ENCODE peak calls at places on chromosomes 2 and 18, in seven cellular contexts. R is dorsolateral prefrontal cortex; O is mesendoderm; C is heart left ventricle; Z is naive thymus-derived CD4-positive, alpha-beta T cell; H is NT2/D1; Q is heart right ventricle. L is an unnamed sample.
A peak's percentile ranks its signal among the peaks of the same experiment; 100 is the strongest.

GRCh38 chr2:150586858-150587257 is 99.4 kb upstream of the RND3 start:
- DNase-seq in R (no peak), O (no peak), C (no peak), Z (no peak), H (no peak), Q (no peak), L (no peak)

GRCh38 chr2:8571286-8571791 is 110.5 kb upstream of the ID2 start:
- DNase-seq in R (no peak), O (no peak), C (no peak), Z (no peak), H (no peak), Q (no peak), L (no peak)

GRCh38 chr2:6069354-6069753 is 377.2 kb downstream of the SOX11 start:
- DNase-seq in R (no peak), O (peak; percentile 80), C (no peak), Z (no peak), H (peak; percentile 58), Q (no peak), L (no peak)

GRCh38 chr2:232431705-232432590 is 24.0 kb upstream of the ALPI start:
- DNase-seq in R (no peak), O (no peak), C (peak; percentile 46), Z (no peak), H (no peak), Q (no peak), L (no peak)

GRCh38 chr18:65753520-65753919 is 2.7 kb downstream of the CDH7 start:
- DNase-seq in R (peak; percentile 45), O (peak; percentile 85), C (no peak), Z (no peak), H (peak; percentile 38), Q (no peak), L (no peak)

GRCh38 chr2:241878007-241878970 is 8.8 kb downstream of the RTP5 start:
- DNase-seq in R (peak; percentile 84), O (peak; percentile 83), C (peak; percentile 86), Z (peak; percentile 61), H (peak; percentile 57), Q (peak; percentile 82), L (peak; percentile 66)

GRCh38 chr2:113248997-113249770 is 29.5 kb downstream of the PAX8 start:
- DNase-seq in R (peak; percentile 77), O (peak; percentile 80), C (peak; percentile 86), Z (peak; percentile 62), H (peak; percentile 72), Q (peak; percentile 79), L (peak; percentile 82)

GRCh38 chr2:56191617-56192016 is 7.8 kb downstream of the CCDC85A start:
- DNase-seq in R (peak; percentile 53), O (peak; percentile 75), C (no peak), Z (no peak), H (no peak), Q (no peak), L (no peak)

GRCh38 chr2:190486037-190486623 is 48.4 kb downstream of the NEMP2 start:
- DNase-seq in R (no peak), O (no peak), C (no peak), Z (no peak), H (no peak), Q (no peak), L (no peak)

GRCh38 chr2:230935132-230935435 is 10.0 kb upstream of the GPR55 start:
- DNase-seq in R (peak; percentile 12), O (no peak), C (no peak), Z (no peak), H (no peak), Q (no peak), L (no peak)

GRCh38 chr2:54574107-54574859 is 118.2 kb downstream of the SPTBN1 start:
- DNase-seq in R (no peak), O (no peak), C (no peak), Z (peak; percentile 87), H (no peak), Q (no peak), L (peak; percentile 32)

GRCh38 chr2:54708584-54709340 is 14.7 kb upstream of the EML6 start:
- DNase-seq in R (peak; percentile 58), O (peak; percentile 22), C (peak; percentile 66), Z (no peak), H (no peak), Q (peak; percentile 51), L (peak; percentile 46)

GRCh38 chr2:38076710-38077430 is 919 bp upstream of the CYP1B1 start:
- DNase-seq in R (peak; percentile 54), O (peak; percentile 93), C (peak; percentile 89), Z (no peak), H (peak; percentile 74), Q (peak; percentile 79), L (peak; percentile 81)

GRCh38 chr2:137964066-137964858 is at the start of gene HNMT:
- DNase-seq in R (peak; percentile 57), O (peak; percentile 90), C (peak; percentile 52), Z (no peak), H (no peak), Q (peak; percentile 27), L (no peak)

GRCh38 chr2:238066218-238066617 is 5.4 kb downstream of the SCLY start:
- DNase-seq in R (no peak), O (no peak), C (no peak), Z (no peak), H (no peak), Q (no peak), L (no peak)

GRCh38 chr2:174336403-174337336 is 1.9 kb downstream of the SP9 start:
- DNase-seq in R (no peak), O (peak; percentile 86), C (peak; percentile 73), Z (no peak), H (no peak), Q (peak; percentile 26), L (no peak)

GRCh38 chr2:44053456-44053855 is 57.7 kb upstream of the LRPPRC start:
- DNase-seq in R (no peak), O (no peak), C (no peak), Z (no peak), H (no peak), Q (no peak), L (no peak)

GRCh38 chr18:32349728-32350395 is 120.8 kb downstream of the GAREM1 start:
- DNase-seq in R (no peak), O (peak; percentile 87), C (no peak), Z (no peak), H (peak; percentile 13), Q (no peak), L (peak; percentile 76)

GRCh38 chr2:206213514-206213845 is 53.8 kb downstream of the EEF1B2 start:
- DNase-seq in R (no peak), O (no peak), C (no peak), Z (no peak), H (no peak), Q (no peak), L (no peak)

GRCh38 chr2:47401789-47402554 is 984 bp upstream of the MSH2 start:
- DNase-seq in R (no peak), O (peak; percentile 8), C (no peak), Z (no peak), H (no peak), Q (no peak), L (no peak)

GRCh38 chr2:104286806-104287205 is 567.1 kb upstream of the POU3F3 start:
- DNase-seq in R (no peak), O (peak; percentile 61), C (no peak), Z (no peak), H (peak; percentile 55), Q (no peak), L (no peak)

GRCh38 chr2:57376985-57377384 is 669.6 kb upstream of the VRK2 start:
- DNase-seq in R (no peak), O (peak; percentile 45), C (no peak), Z (no peak), H (no peak), Q (no peak), L (no peak)

GRCh38 chr2:48175254-48175653 is 269.0 kb upstream of the FBXO11 start:
- DNase-seq in R (no peak), O (no peak), C (no peak), Z (no peak), H (no peak), Q (no peak), L (no peak)

GRCh38 chr2:144377929-144378328 is 142.0 kb downstream of the ZEB2 start:
- DNase-seq in R (no peak), O (no peak), C (no peak), Z (no peak), H (no peak), Q (no peak), L (no peak)
- H3K27me3 ChIP-seq in R (no peaks in the 10 kb centered on the region), O (no peaks in the 10 kb centered on the region), C (no peaks in the 10 kb centered on the region), Z (no peaks in the 10 kb centered on the region), H (no peaks in the 10 kb centered on the region), Q (no peaks in the 10 kb centered on the region), L (no peaks in the 10 kb centered on the region)

GRCh38 chr18:45839415-45840395 is 14.2 kb downstream of the SIGLEC15 start:
- DNase-seq in R (no peak), O (peak; percentile 80), C (no peak), Z (no peak), H (peak; percentile 15), Q (no peak), L (no peak)
- H3K27me3 ChIP-seq in R (peaks cover 24% of the 10 kb centered on the region), O (no peaks in the 10 kb centered on the region), C (peaks cover 30% of the 10 kb centered on the region), Z (no peaks in the 10 kb centered on the region), H (peaks cover 41% of the 10 kb centered on the region), Q (peaks cover 17% of the 10 kb centered on the region), L (no peaks in the 10 kb centered on the region)

GRCh38 chr2:19369341-19369955 is 11.0 kb upstream of the OSR1 start:
- DNase-seq in R (no peak), O (peak; percentile 59), C (no peak), Z (no peak), H (no peak), Q (no peak), L (no peak)
- H3K27me3 ChIP-seq in R (peaks cover 6% of the 10 kb centered on the region), O (peaks cover 6% of the 10 kb centered on the region), C (no peaks in the 10 kb centered on the region), Z (peaks cover 3% of the 10 kb centered on the region), H (peaks cover 19% of the 10 kb centered on the region), Q (no peaks in the 10 kb centered on the region), L (no peaks in the 10 kb centered on the region)

GRCh38 chr2:26883971-26884370 is 36.0 kb downstream of the DPYSL5 start:
- DNase-seq in R (no peak), O (no peak), C (no peak), Z (no peak), H (no peak), Q (no peak), L (no peak)

GRCh38 chr2:26876260-26876659 is 28.3 kb downstream of the DPYSL5 start:
- DNase-seq in R (no peak), O (no peak), C (no peak), Z (no peak), H (no peak), Q (no peak), L (no peak)

GRCh38 chr2:26884486-26884885 is 36.6 kb downstream of the DPYSL5 start:
- DNase-seq in R (no peak), O (no peak), C (no peak), Z (no peak), H (no peak), Q (no peak), L (no peak)

GRCh38 chr2:26880161-26880560 is 32.2 kb downstream of the DPYSL5 start:
- DNase-seq in R (no peak), O (no peak), C (no peak), Z (no peak), H (no peak), Q (no peak), L (no peak)

DNA sequence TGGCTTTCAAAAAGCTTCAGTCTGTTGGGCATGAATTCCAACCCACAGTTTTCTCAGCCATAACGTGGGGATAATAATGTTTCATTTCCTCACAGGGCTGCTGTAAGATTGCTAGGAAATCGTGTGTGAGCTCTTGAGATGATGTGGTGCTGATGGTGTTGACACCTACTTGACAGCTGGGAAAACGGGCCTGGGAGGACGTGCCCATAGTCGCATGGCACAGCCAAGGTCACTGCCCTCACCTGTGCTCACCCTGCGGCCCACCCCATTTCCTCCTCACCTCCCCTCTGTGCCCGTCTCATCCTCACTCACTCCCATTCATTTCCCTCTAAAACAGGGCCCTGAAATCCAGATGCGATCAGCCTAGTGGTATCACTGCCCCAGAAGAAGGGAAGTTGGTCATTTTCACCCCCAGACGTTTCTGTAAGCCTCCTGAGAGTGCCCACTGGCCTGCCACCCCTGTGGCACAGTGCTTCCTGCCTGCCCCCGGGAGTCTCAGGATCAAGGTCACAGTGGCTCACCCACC is 33.0 kb downstream of the DPYSL5 start:
- DNase-seq in R (no peak), O (no peak), C (no peak), Z (no peak), H (no peak), Q (no peak), L (no peak)
- H3K27me3 ChIP-seq in R (no peaks in the 10 kb centered on the region), O (no peaks in the 10 kb centered on the region), C (no peaks in the 10 kb centered on the region), Z (no peaks in the 10 kb centered on the region), H (no peaks in the 10 kb centered on the region), Q (no peaks in the 10 kb centered on the region), L (no peaks in the 10 kb centered on the region)